ENCODE peak calls at places on chromosomes 11 and 22, in four cellular contexts. Z is dorsolateral prefrontal cortex, H is psoas muscle, P is neural progenitor cell. U is an unnamed sample.

GRCh38 chr11:107999759-108000455 is 8.8 kb upstream of the CUL5 start:
- DNase-seq in Z (no peak), H (no peak), P (peak; percentile 85), U (peak; percentile 21)

GRCh38 chr11:72174299-72175070 is 17.5 kb upstream of the FOLR1 start:
- DNase-seq in Z (no peak), H (no peak), P (no peak), U (no peak)

GRCh38 chr11:73652046-73652730 is 5.8 kb downstream of the PLEKHB1 start:
- DNase-seq in Z (peak; percentile 95), H (no peak), P (peak; percentile 92), U (no peak)

GRCh38 chr11:41498726-41499125 is 39.3 kb upstream of the LRRC4C start:
- DNase-seq in Z (no peak), H (no peak), P (no peak), U (peak; percentile 22)

GRCh38 chr22:41951898-41952474 is at the start of gene SMIM45:
- DNase-seq in Z (peak; percentile 93), H (no peak), P (peak; percentile 92), U (no peak)

GRCh38 chr11:112219476-112220232 is 6.6 kb upstream of the PTS start:
- DNase-seq in Z (no peak), H (no peak), P (peak; percentile 72), U (peak; percentile 91)

GRCh38 chr22:50439314-50440250 is 35.3 kb downstream of the SBF1 start:
- DNase-seq in Z (no peak), H (peak; percentile 13), P (no peak), U (no peak)

GRCh38 chr22:24247564-24248344 is 2.9 kb upstream of the GGT5 start:
- DNase-seq in Z (peak; percentile 70), H (peak; percentile 93), P (peak; percentile 89), U (peak; percentile 99)

GRCh38 chr22:39956932-39957664 is 3.1 kb upstream of the TMA7B start:
- DNase-seq in Z (no peak), H (no peak), P (no peak), U (no peak)

GRCh38 chr11:83681045-83681781 is 395.0 kb upstream of the CCDC90B start:
- DNase-seq in Z (no peak), H (no peak), P (peak; percentile 60), U (no peak)

GRCh38 chr22:18000441-18001039 is 23.8 kb downstream of the MICAL3 start:
- DNase-seq in Z (no peak), H (peak; percentile 25), P (peak; percentile 63), U (peak; percentile 30)

GRCh38 chr11:46252373-46252914 is 25.0 kb upstream of the CREB3L1 start:
- DNase-seq in Z (no peak), H (no peak), P (no peak), U (no peak)

GRCh38 chr22:21791635-21792625 is 56.3 kb upstream of the YPEL1 start:
- DNase-seq in Z (no peak), H (no peak), P (no peak), U (peak; percentile 40)

DNA sequence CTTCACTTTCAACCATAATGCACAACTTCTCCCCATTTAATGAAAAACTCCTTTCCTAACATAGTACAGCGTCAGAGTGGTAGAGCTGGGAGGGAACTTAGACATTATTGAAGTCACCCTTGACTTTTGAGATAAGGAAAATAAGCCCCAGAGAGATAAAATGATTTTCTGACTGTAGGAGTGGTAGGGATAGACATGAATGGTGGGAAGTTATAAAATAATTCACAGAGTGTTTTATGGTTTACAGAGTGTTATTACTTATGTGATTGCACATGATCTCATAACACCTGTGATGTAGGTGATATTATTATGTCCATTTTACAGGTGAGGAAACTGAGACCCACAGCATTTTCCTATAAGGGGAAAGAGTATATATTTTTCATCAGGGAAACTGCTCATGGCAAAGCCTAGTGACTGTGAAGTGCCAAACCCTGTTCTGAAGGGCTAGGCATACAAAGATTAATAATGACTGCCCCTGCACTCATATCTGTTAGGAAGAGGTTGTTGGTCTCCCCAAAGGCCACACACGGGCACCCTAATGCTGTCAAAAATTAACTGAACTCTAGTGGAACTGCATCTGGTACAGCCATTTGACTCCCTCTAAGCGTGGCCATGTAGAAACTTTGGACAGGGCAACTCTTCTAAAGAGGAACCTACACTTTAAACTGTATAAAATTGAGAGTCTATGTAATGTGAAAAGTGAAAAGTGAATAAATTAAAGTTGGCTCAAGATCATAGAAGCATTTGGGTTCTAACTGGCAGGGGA is 61.1 kb upstream of the PICALM start:
- DNase-seq in Z (no peak), H (no peak), P (no peak), U (no peak)
- TF ChIP-seq CTCF in Z (no peak), H (no peak), P (no peak), U (no peak)

GRCh38 chr11:123740787-123741158 is 687 bp downstream of the ZNF202 start:
- DNase-seq in Z (no peak), H (no peak), P (no peak), U (peak; percentile 1)

GRCh38 chr11:123738374-123738773 is 3.1 kb downstream of the ZNF202 start:
- DNase-seq in Z (no peak), H (no peak), P (no peak), U (no peak)

GRCh38 chr11:123742778-123743177 is 1.3 kb upstream of the ZNF202 start:
- DNase-seq in Z (no peak), H (no peak), P (no peak), U (no peak)

GRCh38 chr11:123742334-123742733 is 874 bp upstream of the ZNF202 start:
- DNase-seq in Z (no peak), H (no peak), P (peak; percentile 11), U (no peak)

DNA sequence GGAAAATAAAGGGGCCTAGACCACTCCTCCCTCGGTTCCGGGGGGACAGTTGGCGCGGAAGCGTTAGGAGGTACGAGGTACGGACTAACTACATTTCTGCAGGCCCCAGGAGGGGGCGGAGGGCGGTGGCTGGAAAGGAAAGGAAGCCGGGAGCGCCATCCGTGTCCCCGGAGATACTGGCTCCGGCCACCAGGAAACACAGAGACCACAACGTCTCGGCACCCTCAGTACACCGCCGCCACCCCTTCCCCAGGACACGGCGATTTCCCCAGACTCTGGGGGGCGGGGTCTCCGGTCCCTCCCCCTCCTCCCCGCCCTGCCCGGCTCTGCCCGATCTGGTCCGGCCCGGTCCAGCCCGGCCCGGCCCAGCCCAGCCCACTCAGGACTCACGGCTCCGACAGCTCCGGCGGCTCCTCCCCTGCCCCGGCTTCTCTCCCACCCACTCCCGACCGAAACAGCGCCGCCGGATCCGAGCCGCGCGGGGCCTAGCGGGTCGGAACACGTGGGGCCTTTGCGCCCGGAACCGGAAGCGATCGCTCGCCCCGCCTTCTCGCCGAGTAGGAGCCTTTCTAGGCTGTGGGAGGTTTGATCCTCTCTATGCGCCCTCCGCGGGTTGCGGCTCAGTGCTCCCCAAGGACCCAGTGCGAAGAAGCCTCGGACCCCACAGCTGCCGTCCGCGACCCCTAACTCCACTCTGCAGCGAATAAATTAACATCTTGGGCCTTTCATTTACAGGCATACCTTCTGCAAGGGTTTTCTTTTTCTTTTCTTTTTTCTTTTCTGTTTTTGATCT is at the start of gene ZNF202:
- DNase-seq in Z (peak; percentile 92), H (peak; percentile 92), P (peak; percentile 96), U (peak; percentile 88)
- TF ChIP-seq CTCF in Z (peak; percentile 32), H (peak; percentile 11), P (peak; percentile 44), U (peak; percentile 27)

DNA sequence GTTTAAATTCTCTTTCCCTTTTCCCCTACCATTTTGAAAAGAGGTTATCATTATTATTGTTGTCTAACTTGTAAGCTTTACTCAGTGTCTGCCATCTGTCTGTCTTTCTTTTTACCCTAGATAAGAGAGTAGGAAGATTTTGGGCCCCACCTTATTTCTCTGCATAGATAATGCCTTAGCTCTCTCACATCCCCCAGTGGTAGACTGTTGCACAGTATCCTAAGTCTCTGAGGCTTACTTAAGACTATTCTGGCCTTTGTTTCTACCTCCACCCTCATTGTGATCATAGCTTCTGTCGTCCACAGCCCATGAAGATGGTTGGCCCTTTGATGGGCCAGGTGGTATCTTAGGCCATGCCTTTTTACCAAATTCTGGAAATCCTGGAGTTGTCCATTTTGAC is 3.6 kb upstream of the OR51L1 start:
- DNase-seq in Z (no peak), H (no peak), P (peak; percentile 32), U (no peak)
- TF ChIP-seq CTCF in Z (no peak), H (no peak), P (peak; percentile 30), U (no peak)

GRCh38 chr11:10909141-10909883 is 51.5 kb upstream of the ZBED5 start:
- DNase-seq in Z (no peak), H (no peak), P (no peak), U (no peak)

GRCh38 chr11:10902301-10902700 is 44.4 kb upstream of the ZBED5 start:
- DNase-seq in Z (no peak), H (no peak), P (no peak), U (no peak)

GRCh38 chr11:10902756-10903155 is 44.9 kb upstream of the ZBED5 start:
- DNase-seq in Z (no peak), H (no peak), P (no peak), U (no peak)

GRCh38 chr11:10908215-10908990 is 50.5 kb upstream of the ZBED5 start:
- DNase-seq in Z (no peak), H (no peak), P (no peak), U (peak; percentile 71)

DNA sequence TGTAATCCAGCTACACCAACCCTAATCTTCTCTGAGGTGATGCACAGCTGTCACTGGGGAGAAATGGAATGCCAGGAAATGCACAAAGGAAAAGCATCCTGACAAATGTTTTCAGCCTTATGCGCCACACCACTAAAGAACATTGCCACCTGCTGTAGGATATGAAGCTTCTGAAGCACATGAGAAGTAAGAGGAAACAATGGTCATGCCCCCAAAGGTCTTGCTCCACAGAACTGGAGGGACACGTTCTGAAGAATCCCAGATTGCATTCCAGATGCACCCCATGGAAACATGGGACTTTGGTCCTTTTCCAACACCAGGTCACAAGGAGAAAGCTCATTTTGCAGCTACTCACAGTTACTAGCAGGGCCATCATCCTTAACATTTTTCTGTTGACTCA is 48.7 kb upstream of the ZBED5 start:
- DNase-seq in Z (no peak), H (no peak), P (no peak), U (peak; percentile 46)
- TF ChIP-seq CTCF in Z (no peak), H (peak; percentile 33), P (no peak), U (peak; percentile 23)

U was measured in fibroblast of the aortic adventitia.